ENCODE peak calls at places on chromosomes 13 and 19, in five cellular contexts. L is brain microvascular endothelial cell, Q is AG04450, V is colonic mucosa, X is dorsolateral prefrontal cortex. B is an unnamed sample.

GRCh38 chr19:35249146-35249847 is 495 bp downstream of the LSR start:
- DNase-seq in Q (no peak), V (peak), L (no peak), X (no peak), B (peak)

GRCh38 chr19:7998081-7998480 is 7.4 kb downstream of the ELAVL1 start:
- DNase-seq in Q (no peak), L (peak), V (no peak), X (no peak), B (no peak)

GRCh38 chr19:38452430-38453366 is 19.2 kb downstream of the RYR1 start:
- DNase-seq in V (peak), Q (no peak), L (no peak), X (no peak), B (no peak)

GRCh38 chr19:6297202-6297601 is 17.4 kb upstream of the MLLT1 start:
- DNase-seq in L (no peak), Q (no peak), V (no peak), X (no peak), B (no peak)

GRCh38 chr13:91195789-91196188 is 151.7 kb upstream of the MIR17HG start:
- DNase-seq in Q (no peak), L (no peak), X (no peak), V (no peak), B (no peak)

GRCh38 chr13:79225487-79226232 is 180.4 kb downstream of the RBM26 start:
- DNase-seq in X (no peak), V (no peak), Q (no peak), L (no peak), B (peak)

GRCh38 chr13:33058816-33059215 is 42.6 kb downstream of the KL start:
- DNase-seq in V (no peak), Q (no peak), X (no peak), L (no peak), B (no peak)

GRCh38 chr19:4557186-4557970 is 2.1 kb downstream of the SEMA6B start:
- DNase-seq in V (no peak), L (no peak), X (no peak), Q (no peak), B (no peak)

GRCh38 chr19:5354403-5354802 is 13.8 kb upstream of the PTPRS start:
- DNase-seq in X (no peak), Q (no peak), V (no peak), L (peak), B (no peak)

GRCh38 chr19:51559240-51559639 is 11.8 kb upstream of the ZNF175 start:
- DNase-seq in V (no peak), L (no peak), Q (no peak), X (no peak), B (no peak)

GRCh38 chr13:29545988-29546387 is 49.5 kb downstream of the SLC7A1 start:
- DNase-seq in L (no peak), Q (no peak), X (no peak), V (no peak), B (no peak)

GRCh38 chr13:29540799-29541198 is 54.7 kb downstream of the SLC7A1 start:
- DNase-seq in L (no peak), V (no peak), Q (no peak), X (no peak), B (no peak)

GRCh38 chr13:29546662-29547061 is 48.8 kb downstream of the SLC7A1 start:
- DNase-seq in Q (no peak), V (no peak), X (no peak), L (no peak), B (no peak)

GRCh38 chr13:29541400-29541799 is 54.1 kb downstream of the SLC7A1 start:
- DNase-seq in Q (no peak), L (no peak), V (no peak), X (no peak), B (no peak)

GRCh38 chr13:29543230-29544215 is 52.0 kb downstream of the SLC7A1 start:
- DNase-seq in L (peak), X (no peak), V (peak), Q (no peak), B (no peak)
- TF ChIP-seq CTCF in L (peak), X (no peak), V (no peak), Q (peak), B (no peak)

GRCh38 chr13:39311619-39312018 is 273.4 kb downstream of the NHLRC3 start:
- DNase-seq in V (no peak), X (no peak), L (no peak), Q (no peak), B (no peak)

GRCh38 chr13:39313721-39314120 is 275.5 kb downstream of the NHLRC3 start:
- DNase-seq in Q (no peak), X (no peak), L (no peak), V (no peak), B (peak)

GRCh38 chr13:39306639-39307589 is 268.7 kb downstream of the NHLRC3 start:
- DNase-seq in X (no peak), L (no peak), Q (no peak), V (no peak), B (no peak)

GRCh38 chr13:39310961-39311360 is 272.7 kb downstream of the NHLRC3 start:
- DNase-seq in L (no peak), X (no peak), V (no peak), Q (no peak), B (no peak)
- H3K27ac ChIP-seq in L (no peak), X (no peak), V (no peak), Q (no peak), B (no peak)

DNA sequence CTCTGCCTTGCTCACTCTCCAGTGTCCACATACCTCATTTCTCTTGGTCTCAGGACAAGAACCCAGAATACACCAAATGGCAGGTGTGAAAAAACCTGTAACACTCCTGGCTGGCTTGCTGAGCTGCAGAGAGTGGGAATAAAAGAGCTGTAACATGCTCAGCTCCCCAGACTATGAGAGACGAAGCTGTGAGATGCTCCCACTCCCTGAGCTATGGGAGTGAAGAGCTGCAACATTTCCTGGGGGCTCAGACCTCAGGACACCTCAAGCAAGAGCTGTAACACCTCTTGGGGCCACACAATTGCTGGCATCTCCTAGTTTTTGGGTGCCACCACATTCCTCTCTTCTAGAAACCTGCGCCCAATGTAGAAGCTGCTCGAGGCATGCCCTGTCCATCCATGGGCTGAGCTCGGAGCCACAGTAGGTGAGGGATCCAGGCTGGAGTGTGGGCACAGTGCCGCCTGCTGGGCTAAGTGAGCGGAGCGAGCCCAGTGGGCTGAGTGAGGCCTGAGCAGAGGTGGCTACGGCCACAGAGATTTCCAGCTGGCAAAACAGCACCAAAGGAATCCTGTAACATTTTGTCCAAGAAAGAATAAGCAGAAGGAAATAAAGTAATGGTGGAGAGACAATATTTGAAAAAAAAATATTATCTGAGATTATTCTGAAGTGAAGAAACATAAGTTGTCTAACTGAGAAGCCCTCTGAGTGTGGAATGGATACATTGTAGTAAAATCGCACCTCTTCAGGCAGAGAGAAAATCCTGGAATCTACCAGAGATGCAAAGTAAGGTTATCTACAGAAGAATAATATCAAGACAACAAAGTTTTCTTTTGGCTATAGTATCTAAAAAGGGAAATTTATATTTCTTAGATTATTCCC is 186.2 kb upstream of the PCDH9 start:
- DNase-seq in L (peak), X (no peak), Q (peak), V (no peak), B (peak)
- TF ChIP-seq CTCF in L (peak), X (no peak), Q (peak), V (no peak), B (no peak)

GRCh38 chr13:103287659-103288058 is 221.4 kb upstream of the SLC10A2 start:
- DNase-seq in V (no peak), L (no peak), X (no peak), Q (no peak), B (peak)
- H3K27ac ChIP-seq in V (no peak), L (peak), X (no peak), Q (no peak), B (no peak)

GRCh38 chr13:76307157-76307556 is 579.0 kb downstream of the KCTD12 start:
- DNase-seq in L (peak), Q (peak), X (no peak), V (no peak), B (no peak)
- TF ChIP-seq CTCF in L (peak), Q (peak), X (no peak), V (no peak), B (no peak)

GRCh38 chr19:41264581-41265375 is 606 bp downstream of the HNRNPUL1 start:
- DNase-seq in V (peak), Q (no peak), X (peak), L (peak), B (peak)

GRCh38 chr19:41263850-41264580 is at the start of gene HNRNPUL1:
- DNase-seq in Q (peak), V (peak), X (peak), L (peak), B (peak)

GRCh38 chr19:41263042-41263849 is 926 bp upstream of the HNRNPUL1 start:
- DNase-seq in X (peak), V (peak), L (peak), Q (no peak), B (peak)

GRCh38 chr19:41269055-41269454 is 4.9 kb downstream of the HNRNPUL1 start:
- DNase-seq in Q (no peak), V (no peak), X (no peak), L (no peak), B (no peak)

DNA sequence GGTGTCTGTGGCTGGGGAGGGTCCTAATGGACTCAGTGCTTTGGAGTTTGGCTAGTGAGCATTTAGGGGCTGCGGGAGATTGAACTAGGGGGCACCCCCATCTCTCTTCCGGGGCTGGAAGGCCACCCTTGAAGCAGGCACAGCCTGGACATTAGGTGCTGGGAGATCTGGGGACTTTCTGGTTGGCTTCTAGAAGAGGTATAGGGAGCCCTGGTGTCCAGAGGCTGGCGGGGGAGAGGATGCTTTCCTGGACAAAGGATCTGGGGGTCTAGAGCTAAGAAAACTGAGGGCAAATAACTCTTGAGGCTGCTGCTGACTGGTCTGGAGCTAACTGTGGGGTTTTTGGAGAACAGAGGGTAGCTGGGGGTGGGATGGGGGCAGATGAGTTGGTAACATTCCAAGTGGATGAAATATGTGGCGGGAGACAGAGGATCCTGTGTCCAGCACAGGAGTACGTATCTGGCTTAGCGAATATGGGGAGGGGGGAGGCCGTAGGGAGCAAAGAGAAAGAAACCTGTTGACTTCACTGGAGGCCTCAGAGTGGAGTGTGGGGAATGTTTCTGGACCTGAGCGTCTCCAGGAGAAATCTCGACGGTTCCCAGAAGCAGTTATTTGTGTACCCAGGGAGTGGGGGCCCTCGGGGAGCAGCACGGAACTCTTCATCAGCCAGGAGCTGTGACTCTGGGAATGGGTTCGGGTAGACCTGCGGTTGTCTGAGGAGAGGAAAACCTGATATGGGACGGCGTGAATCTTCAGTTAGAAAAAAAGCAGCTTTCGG is 1.4 kb downstream of the HNRNPUL1 start:
- DNase-seq in Q (no peak), L (peak), X (no peak), V (peak), B (peak)
- H3K27ac ChIP-seq in Q (peak), L (peak), X (no peak), V (peak), B (peak)

GRCh38 chr13:51900471-51900870 is 38.7 kb downstream of the CCDC70 start:
- DNase-seq in L (no peak), V (no peak), X (no peak), Q (no peak), B (no peak)

GRCh38 chr13:51892657-51893056 is 30.9 kb downstream of the CCDC70 start:
- DNase-seq in L (no peak), V (no peak), X (no peak), Q (no peak), B (no peak)

GRCh38 chr13:51894239-51894638 is 32.5 kb downstream of the CCDC70 start:
- DNase-seq in V (no peak), L (no peak), Q (no peak), X (no peak), B (no peak)

DNA sequence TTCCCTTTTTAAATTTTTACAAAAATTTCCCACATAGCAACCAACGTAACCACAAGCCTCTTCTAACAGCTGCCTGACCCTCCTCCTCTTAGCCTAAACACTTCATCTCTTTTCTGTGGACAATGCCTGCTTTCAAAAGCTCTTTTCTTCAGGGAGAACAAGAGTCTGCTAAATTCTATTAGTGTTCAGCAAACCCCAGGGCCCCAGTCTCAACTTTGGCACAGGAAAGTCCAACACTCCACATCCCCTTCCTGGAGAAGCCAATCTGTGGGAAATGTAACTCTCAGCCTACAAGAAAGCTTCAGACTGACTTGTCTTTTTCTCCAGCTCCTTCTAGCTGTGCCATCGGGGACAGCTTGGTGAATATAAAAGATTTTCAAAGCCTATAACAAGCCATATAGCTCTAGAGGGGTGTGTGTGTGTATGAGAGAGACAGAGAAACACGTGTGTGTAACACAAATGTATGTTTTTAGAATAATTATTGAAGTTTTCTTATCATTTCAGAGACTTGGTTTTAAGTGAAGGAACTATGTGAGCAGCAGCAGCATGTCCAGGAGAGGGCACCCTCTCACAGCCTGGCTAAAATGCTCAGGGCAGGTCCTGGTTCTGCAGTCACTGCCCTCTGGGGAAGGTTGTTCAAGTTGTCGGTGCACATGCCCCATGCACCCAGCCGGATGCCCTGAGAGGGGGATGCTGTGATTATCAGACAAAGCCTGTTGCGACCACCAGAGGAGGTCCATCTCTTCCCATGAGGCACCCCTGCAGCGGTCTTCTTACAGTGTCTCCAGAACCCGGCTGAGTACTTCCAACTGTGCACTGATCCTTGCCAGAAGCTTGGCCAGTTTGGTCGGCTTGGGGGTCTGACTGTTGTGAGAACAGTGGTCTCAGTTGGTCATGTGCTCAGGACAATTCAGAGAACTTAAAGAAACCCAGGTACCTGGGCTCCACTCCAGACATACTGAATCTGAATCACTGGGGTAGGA is 34.4 kb downstream of the CCDC70 start:
- DNase-seq in X (peak), V (peak), Q (peak), L (peak), B (peak)
- TF ChIP-seq CTCF in X (peak), V (peak), Q (peak), L (peak), B (peak)

GRCh38 chr19:15222738-15223648 is 9.3 kb downstream of the EPHX3 start:
- DNase-seq in V (peak), X (peak), Q (peak), L (peak), B (peak)
- H3K27ac ChIP-seq in V (no peak), X (no peak), Q (peak), L (peak), B (peak)